ENCODE peak calls at places on chromosome X, in five cellular contexts. A, E, F, B and J are unnamed samples.

GRCh38 chrX:43679778-43680177 is 23.7 kb downstream of the MAOA start:
- DNase-seq in A (no peak), E (no peak), F (no peak), B (no peak), J (no peak)

GRCh38 chrX:119734897-119735339 is 23.5 kb upstream of the SOWAHD start:
- DNase-seq in A (no peak), E (peak; percentile 47), F (peak; percentile 26), B (no peak), J (no peak)

GRCh38 chrX:129777218-129777768 is 2.5 kb upstream of the SASH3 start:
- DNase-seq in A (peak; percentile 90), E (peak; percentile 17), F (peak; percentile 44), B (no peak), J (peak; percentile 86)

GRCh38 chrX:23926015-23926414 is 18.2 kb downstream of the CXorf58 start:
- DNase-seq in A (no peak), E (no peak), F (no peak), B (peak; percentile 17), J (no peak)

GRCh38 chrX:135185795-135186443 is 14.7 kb upstream of the CT55 start:
- DNase-seq in A (no peak), E (peak; percentile 52), F (peak; percentile 8), B (peak; percentile 56), J (peak; percentile 39)

GRCh38 chrX:111095974-111096870 is at the start of gene PAK3:
- DNase-seq in A (peak; percentile 46), E (peak; percentile 73), F (peak; percentile 20), B (peak; percentile 88), J (no peak)

GRCh38 chrX:4315891-4316290 is 602.4 kb upstream of the PRKX start:
- DNase-seq in A (no peak), E (no peak), F (no peak), B (no peak), J (no peak)

GRCh38 chrX:2650865-2651264 is 40.2 kb upstream of the CD99 start:
- DNase-seq in A (no peak), E (no peak), F (no peak), B (no peak), J (no peak)

GRCh38 chrX:136168929-136169735 is 21.8 kb downstream of the FHL1 start:
- DNase-seq in A (no peak), E (no peak), F (peak; percentile 53), B (peak; percentile 26), J (no peak)

GRCh38 chrX:53716328-53717088 is 30.0 kb upstream of the HUWE1 start:
- DNase-seq in A (no peak), E (no peak), F (no peak), B (no peak), J (peak; percentile 78)

GRCh38 chrX:124209792-124210576 is 122.5 kb upstream of the TEX13D start:
- DNase-seq in A (no peak), E (no peak), F (no peak), B (no peak), J (no peak)

GRCh38 chrX:21996872-21997271 is 35.3 kb upstream of the PHEX start:
- DNase-seq in A (no peak), E (no peak), F (no peak), B (no peak), J (no peak)

GRCh38 chrX:121036951-121037350 is 10.5 kb upstream of the GLUD2 start:
- DNase-seq in A (no peak), E (no peak), F (no peak), B (no peak), J (no peak)

GRCh38 chrX:11952176-11952720 is 186.0 kb upstream of the FRMPD4 start:
- DNase-seq in A (no peak), E (no peak), F (peak; percentile 25), B (no peak), J (no peak)

GRCh38 chrX:111100191-111100590 is 4.2 kb downstream of the PAK3 start:
- DNase-seq in A (no peak), E (no peak), F (no peak), B (peak; percentile 77), J (peak; percentile 4)

GRCh38 chrX:101999644-102000539 is 68.1 kb upstream of the ZMAT1 start:
- DNase-seq in A (peak; percentile 19), E (no peak), F (no peak), B (no peak), J (no peak)

GRCh38 chrX:56233100-56233499 is 944 bp downstream of the KLF8 start:
- DNase-seq in A (no peak), E (peak; percentile 22), F (no peak), B (peak; percentile 13), J (no peak)

GRCh38 chrX:1212532-1212931 is at the start of gene CRLF2:
- DNase-seq in A (no peak), E (no peak), F (no peak), B (no peak), J (no peak)

GRCh38 chrX:154804564-154804956 is 725 bp downstream of the MPP1 start:
- DNase-seq in A (no peak), E (no peak), F (no peak), B (no peak), J (no peak)

GRCh38 chrX:3638280-3638873 is 75.1 kb downstream of the PRKX start:
- DNase-seq in A (no peak), E (peak; percentile 22), F (peak; percentile 14), B (peak; percentile 78), J (peak; percentile 7)

GRCh38 chrX:133523094-133523493 is 107.8 kb upstream of the GPC4 start:
- DNase-seq in A (no peak), E (no peak), F (no peak), B (peak; percentile 59), J (no peak)

GRCh38 chrX:51893931-51894696 is 691 bp downstream of the MAGED1 start:
- DNase-seq in A (no peak), E (peak; percentile 22), F (peak; percentile 10), B (peak; percentile 42), J (peak; percentile 57)

GRCh38 chrX:153456704-153457103 is 10.8 kb upstream of the TREX2 start:
- DNase-seq in A (no peak), E (no peak), F (no peak), B (no peak), J (no peak)

GRCh38 chrX:63922221-63922620 is 137.2 kb upstream of the ARHGEF9 start:
- DNase-seq in A (no peak), E (no peak), F (no peak), B (no peak), J (no peak)

GRCh38 chrX:154529206-154529612 is 13.2 kb upstream of the FAM3A start:
- DNase-seq in A (no peak), E (peak; percentile 38), F (no peak), B (no peak), J (no peak)

GRCh38 chrX:102975016-102975415 is 37.9 kb downstream of the RAB40AL start:
- DNase-seq in A (no peak), E (no peak), F (no peak), B (no peak), J (no peak)

GRCh38 chrX:71996826-71997225 is 86.2 kb downstream of the NHSL2 start:
- DNase-seq in A (peak; percentile 50), E (peak; percentile 67), F (peak; percentile 54), B (no peak), J (no peak)

GRCh38 chrX:38816158-38816557 is 14.9 kb downstream of the MID1IP1 start:
- DNase-seq in A (no peak), E (no peak), F (no peak), B (no peak), J (peak; percentile 27)
- H3K4me1 ChIP-seq in A (peaks cover 5% of the 10 kb centered on the region), E (peaks cover 9% of the 10 kb centered on the region), F (peaks cover 19% of the 10 kb centered on the region), B (peaks cover 6% of the 10 kb centered on the region), J (peaks cover 42% of the 10 kb centered on the region)

GRCh38 chrX:69152398-69152797 is 12.9 kb downstream of the PJA1 start:
- DNase-seq in A (no peak), E (peak; percentile 68), F (no peak), B (no peak), J (no peak)

GRCh38 chrX:69151898-69152297 is 13.4 kb downstream of the PJA1 start:
- DNase-seq in A (no peak), E (no peak), F (no peak), B (no peak), J (no peak)

GRCh38 chrX:69155786-69156520 is 9.3 kb downstream of the PJA1 start:
- DNase-seq in A (no peak), E (no peak), F (no peak), B (no peak), J (no peak)

GRCh38 chrX:69153060-69153730 is 12.1 kb downstream of the PJA1 start:
- DNase-seq in A (no peak), E (peak; percentile 51), F (no peak), B (peak; percentile 82), J (no peak)

DNA sequence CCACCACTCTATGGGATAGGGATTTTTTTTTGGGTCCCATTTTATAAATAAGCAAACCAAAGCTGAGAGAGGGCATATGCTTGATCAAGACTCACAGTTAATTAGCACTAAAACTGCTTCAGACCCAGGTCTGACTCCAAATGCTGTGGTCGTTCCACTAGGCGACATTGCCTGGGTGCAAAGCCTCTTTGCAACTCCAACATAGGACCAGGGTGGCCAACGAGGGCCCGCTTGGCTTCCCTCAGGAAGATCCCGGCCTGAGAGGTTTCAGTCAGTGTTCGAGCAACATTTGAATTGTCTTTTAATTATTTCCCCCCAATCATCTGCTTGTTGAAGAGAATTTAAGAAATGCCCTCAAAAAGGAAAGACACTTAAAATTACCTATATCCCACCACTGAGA is 11.2 kb downstream of the PJA1 start:
- DNase-seq in A (no peak), E (no peak), F (no peak), B (no peak), J (no peak)
- H3K4me1 ChIP-seq in A (no peaks in the 10 kb centered on the region), E (peaks cover 4% of the 10 kb centered on the region), F (peaks cover 9% of the 10 kb centered on the region), B (peaks cover 11% of the 10 kb centered on the region), J (no peaks in the 10 kb centered on the region)

DNA sequence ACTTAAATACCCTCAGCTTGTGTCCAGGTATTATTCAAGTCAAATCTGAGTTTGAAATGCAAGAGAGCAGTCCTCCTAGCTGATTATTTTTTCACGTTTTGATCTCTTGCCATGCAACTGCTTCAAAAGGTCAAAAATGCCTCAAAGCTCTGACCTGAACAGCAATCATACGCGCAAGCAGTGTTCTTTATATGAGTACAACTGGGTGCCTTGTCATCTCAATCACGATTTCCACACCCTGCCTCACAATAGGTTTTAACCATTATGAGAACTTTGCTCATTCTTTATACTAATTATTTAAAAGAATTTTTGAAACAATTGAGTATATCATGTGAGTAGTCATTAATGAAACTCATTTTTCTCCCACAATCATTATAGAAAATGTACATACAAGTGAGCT is 649.1 kb downstream of the DMD start:
- DNase-seq in A (no peak), E (no peak), F (no peak), B (no peak), J (no peak)
- H3K4me1 ChIP-seq in A (no peaks in the 10 kb centered on the region), E (no peaks in the 10 kb centered on the region), F (no peaks in the 10 kb centered on the region), B (no peaks in the 10 kb centered on the region), J (no peaks in the 10 kb centered on the region)

GRCh38 chrX:45751156-45751555 is 550.5 kb upstream of the DIPK2B start:
- DNase-seq in A (no peak), E (no peak), F (no peak), B (no peak), J (no peak)
- H3K4me1 ChIP-seq in A (peaks cover 2% of the 10 kb centered on the region), E (no peaks in the 10 kb centered on the region), F (peaks cover 3% of the 10 kb centered on the region), B (no peaks in the 10 kb centered on the region), J (peaks cover 12% of the 10 kb centered on the region)